ENCODE peak calls at places on chromosomes 13 and 19, in four cellular contexts. X is hepatic stellate cell, C is NCI-H526, I is WTC11. L is an unnamed sample.

GRCh38 chr13:77637583-77637982 is 59.9 kb upstream of the SLAIN1 start:
- DNase-seq in X (no peak), C (peak; percentile 7), I (no peak), L (no peak)

GRCh38 chr19:55358943-55359908 is 3.8 kb downstream of the GARIN5B start:
- DNase-seq in X (no peak), C (no peak), I (no peak), L (no peak)

GRCh38 chr13:72530471-72530870 is 197.0 kb downstream of the MZT1 start:
- DNase-seq in X (peak; percentile 33), C (no peak), I (no peak), L (peak; percentile 43)

GRCh38 chr13:20711301-20712044 is 8.0 kb downstream of the IL17D start:
- DNase-seq in X (no peak), C (no peak), I (peak; percentile 75), L (no peak)

GRCh38 chr19:58401825-58402433 is 6.5 kb downstream of the RNF225 start:
- DNase-seq in X (no peak), C (no peak), I (no peak), L (no peak)

GRCh38 chr19:4594199-4594598 is 34.7 kb upstream of the SEMA6B start:
- DNase-seq in X (no peak), C (no peak), I (no peak), L (no peak)

GRCh38 chr19:49362048-49362925 is at the start of gene TEAD2:
- DNase-seq in X (peak; percentile 82), C (no peak), I (peak; percentile 84), L (no peak)

GRCh38 chr19:8334458-8335342 is 8.4 kb downstream of the KANK3 start:
- DNase-seq in X (peak; percentile 62), C (peak; percentile 88), I (peak; percentile 78), L (no peak)

GRCh38 chr13:93248627-93249047 is 22.0 kb downstream of the GPC6 start:
- DNase-seq in X (no peak), C (peak; percentile 95), I (peak; percentile 61), L (no peak)

GRCh38 chr13:99990045-99990977 is 8.7 kb downstream of the ZIC2 start:
- DNase-seq in X (no peak), C (peak; percentile 27), I (peak; percentile 66), L (no peak)

GRCh38 chr13:44976949-44977583 is 12.2 kb downstream of the NUFIP1 start:
- DNase-seq in X (no peak), C (no peak), I (no peak), L (no peak)